ENCODE peak calls at places on chromosome 2, in ten cellular contexts. R is fibroblast of mammary gland, B is LHCN-M2, E is amniotic stem cell, M is Kasumi-1, U is adipocyte, J is GM13977, T is anterior cingulate cortex, X is SJSA1, N is heart left ventricle. F is an unnamed sample.
A peak's percentile ranks its signal among the peaks of the same experiment; 100 is the strongest.

GRCh38 chr2:53859354-53860159 is at the start of gene GPR75:
- DNase-seq in R (peak; percentile 36), B (no peak), E (no peak), M (no peak), U (peak; percentile 12), J (no peak), T (peak; percentile 71), X (no peak), N (peak; percentile 32), F (peak; percentile 16)

GRCh38 chr2:28355521-28356094 is 37.0 kb upstream of the FOSL2 start:
- DNase-seq in R (no peak), B (peak; percentile 76), E (no peak), M (no peak), U (no peak), J (no peak), T (no peak), X (no peak), N (peak; percentile 85), F (no peak)

GRCh38 chr2:216491757-216492635 is 6.6 kb upstream of the RPL37A start:
- DNase-seq in R (no peak), B (no peak), E (no peak), M (peak; percentile 66), U (no peak), J (peak; percentile 36), T (no peak), X (no peak), N (no peak), F (no peak)

GRCh38 chr2:102703748-102704147 is 58.1 kb upstream of the TMEM182 start:
- DNase-seq in R (peak; percentile 39), B (peak; percentile 21), E (no peak), M (peak; percentile 77), U (peak; percentile 46), J (peak; percentile 41), T (no peak), X (no peak), N (no peak), F (peak; percentile 19)

GRCh38 chr2:99881901-99882591 is 260.3 kb downstream of the AFF3 start:
- DNase-seq in R (peak; percentile 82), B (peak; percentile 33), E (no peak), M (no peak), U (peak; percentile 85), J (no peak), T (no peak), X (peak; percentile 36), N (no peak), F (peak; percentile 71)

GRCh38 chr2:64325852-64326577 is 127.9 kb upstream of the LGALSL start:
- DNase-seq in R (no peak), B (no peak), E (no peak), M (no peak), U (no peak), J (peak; percentile 78), T (no peak), X (no peak), N (no peak), F (no peak)

GRCh38 chr2:69797836-69798465 is 31.5 kb upstream of the GMCL1 start:
- DNase-seq in R (no peak), B (no peak), E (no peak), M (no peak), U (peak; percentile 47), J (no peak), T (no peak), X (peak; percentile 65), N (no peak), F (peak; percentile 62)

GRCh38 chr2:160375802-160376469 is 117.7 kb downstream of the RBMS1 start:
- DNase-seq in R (peak; percentile 77), B (peak; percentile 82), E (no peak), M (peak; percentile 59), U (peak; percentile 55), J (no peak), T (no peak), X (peak; percentile 74), N (no peak), F (peak; percentile 58)

GRCh38 chr2:167294031-167294774 is 405.9 kb downstream of the XIRP2 start:
- DNase-seq in R (peak; percentile 28), B (peak; percentile 5), E (no peak), M (no peak), U (peak; percentile 43), J (no peak), T (peak; percentile 36), X (no peak), N (no peak), F (no peak)

GRCh38 chr2:65033178-65033577 is 23.0 kb upstream of the CEP68 start:
- DNase-seq in R (no peak), B (peak; percentile 17), E (no peak), M (peak; percentile 69), U (peak; percentile 58), J (no peak), T (no peak), X (peak; percentile 53), N (no peak), F (no peak)

GRCh38 chr2:204325468-204325867 is 219.8 kb upstream of the PARD3B start:
- DNase-seq in R (peak; percentile 79), B (peak; percentile 74), E (peak; percentile 64), M (peak; percentile 39), U (peak; percentile 90), J (peak; percentile 58), T (peak; percentile 21), X (peak; percentile 88), N (peak; percentile 49), F (peak; percentile 85)

GRCh38 chr2:24399434-24400206 is 39.3 kb upstream of the ITSN2 start:
- DNase-seq in R (no peak), B (no peak), E (no peak), M (no peak), U (no peak), J (no peak), T (no peak), X (no peak), N (no peak), F (no peak)

GRCh38 chr2:8543412-8544167 is 138.3 kb upstream of the ID2 start:
- DNase-seq in R (peak; percentile 89), B (peak; percentile 99), E (peak; percentile 77), M (peak; percentile 90), U (peak; percentile 79), J (peak; percentile 83), T (no peak), X (peak; percentile 79), N (peak; percentile 82), F (peak; percentile 86)

GRCh38 chr2:127413782-127414743 is 4.2 kb upstream of the PROC start:
- DNase-seq in R (peak; percentile 84), B (peak; percentile 81), E (peak; percentile 54), M (no peak), U (peak; percentile 82), J (no peak), T (no peak), X (peak; percentile 77), N (no peak), F (peak; percentile 71)

GRCh38 chr2:169276045-169276444 is 86.3 kb downstream of the LRP2 start:
- DNase-seq in R (peak; percentile 1), B (no peak), E (no peak), M (peak; percentile 84), U (peak; percentile 9), J (no peak), T (no peak), X (no peak), N (no peak), F (no peak)

GRCh38 chr2:11477994-11478393 is 12.0 kb upstream of the E2F6 start:
- DNase-seq in R (peak; percentile 88), B (peak; percentile 75), E (peak; percentile 77), M (peak; percentile 53), U (peak; percentile 97), J (peak; percentile 72), T (peak; percentile 58), X (peak; percentile 59), N (peak; percentile 86), F (peak; percentile 78)

GRCh38 chr2:88638743-88639142 is 11.5 kb upstream of the EIF2AK3 start:
- DNase-seq in R (peak; percentile 65), B (peak; percentile 67), E (no peak), M (no peak), U (no peak), J (no peak), T (no peak), X (no peak), N (no peak), F (peak; percentile 20)

GRCh38 chr2:202152104-202152771 is 79.2 kb downstream of the KIAA2012 start:
- DNase-seq in R (peak; percentile 67), B (no peak), E (no peak), M (no peak), U (peak; percentile 58), J (no peak), T (no peak), X (no peak), N (no peak), F (peak; percentile 77)

GRCh38 chr2:69375494-69376353 is 11.3 kb downstream of the GFPT1 start:
- DNase-seq in R (peak; percentile 53), B (peak; percentile 35), E (no peak), M (peak; percentile 81), U (peak; percentile 56), J (peak; percentile 33), T (no peak), X (no peak), N (no peak), F (peak; percentile 11)

GRCh38 chr2:207767461-207768167 is 2.1 kb downstream of the FZD5 start:
- DNase-seq in R (peak; percentile 10), B (no peak), E (no peak), M (no peak), U (peak; percentile 27), J (peak; percentile 35), T (no peak), X (no peak), N (peak; percentile 44), F (no peak)

GRCh38 chr2:387980-388421 is 100.1 kb upstream of the ALKAL2 start:
- DNase-seq in R (no peak), B (no peak), E (no peak), M (no peak), U (no peak), J (no peak), T (no peak), X (no peak), N (no peak), F (no peak)

GRCh38 chr2:11155326-11156059 is at the start of gene SLC66A3:
- DNase-seq in R (peak; percentile 81), B (peak; percentile 78), E (no peak), M (peak; percentile 87), U (no peak), J (no peak), T (no peak), X (peak; percentile 90), N (no peak), F (peak; percentile 86)

GRCh38 chr2:105143467-105144127 is 97.9 kb upstream of the GPR45 start:
- DNase-seq in R (no peak), B (no peak), E (no peak), M (no peak), U (peak; percentile 31), J (peak; percentile 53), T (peak; percentile 49), X (no peak), N (no peak), F (no peak)

GRCh38 chr2:51559026-51559425 is 527.1 kb upstream of the NRXN1 start:
- DNase-seq in R (no peak), B (peak; percentile 89), E (no peak), M (no peak), U (no peak), J (no peak), T (no peak), X (no peak), N (no peak), F (no peak)

F was measured in AG10803.